ENCODE peak calls at places on chromosomes 11 and 22, in six cellular contexts. F is epithelial cell of proximal tubule; T is memory B cell; W is H54; O is stimulated activated CD8-positive, alpha-beta memory T cell treated with anti-CD3 and anti-CD28 coated beads, Interleukin-15, amount 100 ng/mL, for 24 hours; V is uterus. Y is an unnamed sample.
A peak's percentile ranks its signal among the peaks of the same experiment; 100 is the strongest.

GRCh38 chr11:103842191-103842590 is 194.2 kb upstream of the DDI1 start:
- DNase-seq in F (no peak), T (no peak), W (no peak), O (no peak), V (no peak), Y (no peak)

GRCh38 chr22:49869091-49869830 is 15.6 kb downstream of the ZBED4 start:
- DNase-seq in F (no peak), T (no peak), W (no peak), O (no peak), V (no peak), Y (no peak)

GRCh38 chr22:20524004-20524481 is 16.6 kb downstream of the MED15 start:
- DNase-seq in F (no peak), T (no peak), W (no peak), O (no peak), V (no peak), Y (peak; percentile 83)

GRCh38 chr11:1299621-1300020 is 9.8 kb downstream of the TOLLIP start:
- DNase-seq in F (no peak), T (no peak), W (no peak), O (no peak), V (peak; percentile 22), Y (no peak)

GRCh38 chr11:86637976-86638375 is 34.4 kb downstream of the ME3 start:
- DNase-seq in F (no peak), T (no peak), W (no peak), O (no peak), V (no peak), Y (no peak)

GRCh38 chr11:34051349-34052035 is at the start of gene CAPRIN1:
- DNase-seq in F (no peak), T (peak; percentile 92), W (peak; percentile 86), O (peak; percentile 51), V (peak; percentile 85), Y (peak; percentile 61)

GRCh38 chr11:4416306-4416705 is 22.8 kb upstream of the TRIM21 start:
- DNase-seq in F (no peak), T (no peak), W (no peak), O (no peak), V (no peak), Y (no peak)

GRCh38 chr11:45580399-45580798 is 85.0 kb downstream of the CHST1 start:
- DNase-seq in F (no peak), T (no peak), W (no peak), O (no peak), V (no peak), Y (peak; percentile 5)

GRCh38 chr11:123547180-123547579 is 107.2 kb downstream of the SCN3B start:
- DNase-seq in F (no peak), T (no peak), W (no peak), O (no peak), V (no peak), Y (no peak)

GRCh38 chr11:19374189-19374588 is 133.4 kb upstream of the E2F8 start:
- DNase-seq in F (peak; percentile 88), T (no peak), W (peak; percentile 75), O (no peak), V (no peak), Y (peak; percentile 65)

GRCh38 chr11:62427630-62428233 is 8.9 kb downstream of the SCGB1A1 start:
- DNase-seq in F (no peak), T (no peak), W (no peak), O (no peak), V (no peak), Y (no peak)

GRCh38 chr11:83006877-83007330 is 64.8 kb downstream of the RAB30 start:
- DNase-seq in F (no peak), T (no peak), W (no peak), O (no peak), V (no peak), Y (no peak)

GRCh38 chr22:27226666-27227065 is 569.3 kb downstream of the MIAT start:
- DNase-seq in F (no peak), T (no peak), W (no peak), O (no peak), V (no peak), Y (no peak)

GRCh38 chr11:16804104-16804947 is 65.9 kb downstream of the C11orf58 start:
- DNase-seq in F (no peak), T (no peak), W (no peak), O (no peak), V (no peak), Y (no peak)

GRCh38 chr11:125305346-125305745 is 140.8 kb downstream of the PKNOX2 start:
- DNase-seq in F (no peak), T (no peak), W (no peak), O (no peak), V (no peak), Y (no peak)

GRCh38 chr22:25077056-25077455 is 122.6 kb upstream of the CRYBB3 start:
- DNase-seq in F (no peak), T (no peak), W (no peak), O (no peak), V (no peak), Y (no peak)

GRCh38 chr11:117915672-117916235 is 13.4 kb downstream of the TMPRSS13 start:
- DNase-seq in F (no peak), T (no peak), W (no peak), O (no peak), V (peak; percentile 5), Y (no peak)

GRCh38 chr11:61815790-61816735 is 740 bp downstream of the FADS1 start:
- DNase-seq in F (no peak), T (peak; percentile 44), W (peak; percentile 85), O (no peak), V (peak; percentile 76), Y (no peak)

GRCh38 chr11:131522851-131523250 is 152.4 kb downstream of the NTM start:
- DNase-seq in F (no peak), T (no peak), W (no peak), O (no peak), V (no peak), Y (no peak)

GRCh38 chr11:78499971-78500370 is 74.7 kb downstream of the NARS2 start:
- DNase-seq in F (no peak), T (no peak), W (no peak), O (no peak), V (no peak), Y (no peak)

GRCh38 chr11:112087212-112087611 is 539 bp downstream of the SDHD start:
- DNase-seq in F (no peak), T (no peak), W (no peak), O (no peak), V (no peak), Y (no peak)

GRCh38 chr11:19625438-19625837 is 87.2 kb upstream of the NAV2 start:
- DNase-seq in F (no peak), T (no peak), W (no peak), O (no peak), V (no peak), Y (no peak)

GRCh38 chr11:116431842-116432241 is 340.9 kb downstream of the BUD13 start:
- DNase-seq in F (no peak), T (no peak), W (no peak), O (no peak), V (no peak), Y (no peak)

GRCh38 chr22:21712751-21713427 is 22.7 kb downstream of the YPEL1 start:
- DNase-seq in F (no peak), T (peak; percentile 43), W (peak; percentile 62), O (no peak), V (peak; percentile 67), Y (no peak)

GRCh38 chr22:35555351-35555915 is 14.8 kb downstream of the RASD2 start:
- DNase-seq in F (no peak), T (no peak), W (no peak), O (no peak), V (no peak), Y (no peak)

GRCh38 chr11:46112961-46113617 is 8.2 kb downstream of the PHF21A start:
- DNase-seq in F (no peak), T (no peak), W (peak; percentile 53), O (no peak), V (no peak), Y (peak; percentile 21)

GRCh38 chr11:110850846-110851245 is 138.6 kb upstream of the ARHGAP20 start:
- DNase-seq in F (no peak), T (no peak), W (no peak), O (no peak), V (no peak), Y (no peak)

GRCh38 chr11:67436459-67437081 is 912 bp downstream of the PTPRCAP start:
- DNase-seq in F (no peak), T (peak; percentile 63), W (no peak), O (no peak), V (peak; percentile 55), Y (no peak)

GRCh38 chr11:13983081-13983751 is 20.7 kb downstream of the SPON1 start:
- DNase-seq in F (no peak), T (no peak), W (no peak), O (no peak), V (peak; percentile 68), Y (no peak)

GRCh38 chr22:36027960-36028645 is 521 bp downstream of the RBFOX2 start:
- DNase-seq in F (no peak), T (peak; percentile 28), W (peak; percentile 27), O (no peak), V (no peak), Y (no peak)

GRCh38 chr22:50175921-50176849 is 5.7 kb downstream of the PANX2 start:
- DNase-seq in F (no peak), T (no peak), W (no peak), O (no peak), V (no peak), Y (no peak)

GRCh38 chr22:39351689-39352214 is 2.0 kb downstream of the SYNGR1 start:
- DNase-seq in F (no peak), T (peak; percentile 60), W (no peak), O (no peak), V (no peak), Y (no peak)

GRCh38 chr11:44733877-44734276 is 7.1 kb downstream of the TSPAN18 start:
- DNase-seq in F (no peak), T (no peak), W (no peak), O (no peak), V (no peak), Y (no peak)

GRCh38 chr11:78789365-78789764 is 214.7 kb upstream of the NARS2 start:
- DNase-seq in F (no peak), T (no peak), W (no peak), O (no peak), V (no peak), Y (no peak)

GRCh38 chr22:43002198-43002577 is 12.8 kb downstream of the PACSIN2 start:
- DNase-seq in F (no peak), T (no peak), W (no peak), O (no peak), V (no peak), Y (no peak)

GRCh38 chr11:65555693-65556231 is 2.4 kb downstream of the LTBP3 start:
- DNase-seq in F (no peak), T (no peak), W (peak; percentile 92), O (no peak), V (no peak), Y (no peak)

GRCh38 chr11:74697722-74698121 is 33.5 kb downstream of the CHRDL2 start:
- DNase-seq in F (no peak), T (no peak), W (no peak), O (no peak), V (no peak), Y (no peak)

GRCh38 chr11:57481915-57482781 is 21.8 kb downstream of the RTN4RL2 start:
- DNase-seq in F (no peak), T (no peak), W (no peak), O (no peak), V (no peak), Y (no peak)

GRCh38 chr11:12626616-12627015 is 47.6 kb upstream of the TEAD1 start:
- DNase-seq in F (no peak), T (no peak), W (no peak), O (no peak), V (no peak), Y (no peak)

Y was measured in kidney epithelial cell.